ENCODE peak calls at places on chromosomes 2 and 18, in seven cellular contexts. I is dorsolateral prefrontal cortex, R is right atrium auricular region, Z is body of pancreas, T is WTC11, X is fibroblast of pulmonary artery, S is cardiac muscle cell. M is an unnamed sample.

GRCh38 chr2:225165052-225165451 is 122.8 kb upstream of the DOCK10 start:
- DNase-seq in I (no peak), R (no peak), Z (no peak), T (no peak), X (no peak), S (no peak), M (no peak)

GRCh38 chr18:36576339-36576738 is 252.5 kb downstream of the TPGS2 start:
- DNase-seq in I (no peak), R (no peak), Z (no peak), T (no peak), X (no peak), S (no peak), M (no peak)

GRCh38 chr2:229164545-229165249 is 106.4 kb downstream of the PID1 start:
- DNase-seq in I (no peak), R (no peak), Z (no peak), T (no peak), X (peak), S (no peak), M (no peak)

GRCh38 chr2:71787108-71787415 is 333.7 kb downstream of the DYSF start:
- DNase-seq in I (no peak), R (peak), Z (no peak), T (no peak), X (no peak), S (no peak), M (no peak)

GRCh38 chr2:189799531-189799930 is 15.3 kb downstream of the PMS1 start:
- DNase-seq in I (no peak), R (no peak), Z (no peak), T (no peak), X (peak), S (no peak), M (no peak)

GRCh38 chr2:149094217-149095015 is 55.9 kb downstream of the LYPD6B start:
- DNase-seq in I (no peak), R (no peak), Z (no peak), T (no peak), X (peak), S (no peak), M (no peak)

GRCh38 chr2:63662028-63662804 is 73.5 kb downstream of the MDH1 start:
- DNase-seq in I (no peak), R (no peak), Z (no peak), T (no peak), X (peak), S (no peak), M (no peak)

GRCh38 chr2:136929531-136929930 is 164.2 kb downstream of the THSD7B start:
- DNase-seq in I (no peak), R (no peak), Z (no peak), T (no peak), X (no peak), S (no peak), M (no peak)

GRCh38 chr2:171271380-171271779 is 110.7 kb upstream of the TLK1 start:
- DNase-seq in I (no peak), R (no peak), Z (no peak), T (no peak), X (no peak), S (no peak), M (no peak)

GRCh38 chr2:85971369-85971768 is 82.6 kb upstream of the ST3GAL5 start:
- DNase-seq in I (no peak), R (no peak), Z (no peak), T (no peak), X (peak), S (no peak), M (no peak)

GRCh38 chr2:23803965-23804542 is 122.9 kb downstream of the ATAD2B start:
- DNase-seq in I (no peak), R (no peak), Z (peak), T (peak), X (peak), S (peak), M (peak)

GRCh38 chr2:217826505-217826904 is 176.3 kb downstream of the TNS1 start:
- DNase-seq in I (no peak), R (peak), Z (no peak), T (no peak), X (no peak), S (no peak), M (no peak)

GRCh38 chr2:240139011-240139441 is 1.4 kb downstream of the OTOS start:
- DNase-seq in I (no peak), R (no peak), Z (no peak), T (no peak), X (no peak), S (no peak), M (no peak)

GRCh38 chr2:124810132-124810531 is 785.0 kb downstream of the CNTNAP5 start:
- DNase-seq in I (no peak), R (no peak), Z (peak), T (peak), X (peak), S (peak), M (no peak)

GRCh38 chr2:229910832-229911412 is 10.9 kb downstream of the TRIP12 start:
- DNase-seq in I (no peak), R (no peak), Z (peak), T (no peak), X (peak), S (peak), M (no peak)

GRCh38 chr2:233350708-233351107 is 3.6 kb upstream of the DGKD start:
- DNase-seq in I (no peak), R (no peak), Z (peak), T (no peak), X (peak), S (no peak), M (no peak)

GRCh38 chr2:33126552-33126951 is 179.8 kb downstream of the LTBP1 start:
- DNase-seq in I (no peak), R (no peak), Z (no peak), T (no peak), X (no peak), S (no peak), M (no peak)
- TF ChIP-seq CTCF in I (no peak), R (no peak), Z (no peak), T (no peak), X (peak), S (peak), M (no peak)

DNA sequence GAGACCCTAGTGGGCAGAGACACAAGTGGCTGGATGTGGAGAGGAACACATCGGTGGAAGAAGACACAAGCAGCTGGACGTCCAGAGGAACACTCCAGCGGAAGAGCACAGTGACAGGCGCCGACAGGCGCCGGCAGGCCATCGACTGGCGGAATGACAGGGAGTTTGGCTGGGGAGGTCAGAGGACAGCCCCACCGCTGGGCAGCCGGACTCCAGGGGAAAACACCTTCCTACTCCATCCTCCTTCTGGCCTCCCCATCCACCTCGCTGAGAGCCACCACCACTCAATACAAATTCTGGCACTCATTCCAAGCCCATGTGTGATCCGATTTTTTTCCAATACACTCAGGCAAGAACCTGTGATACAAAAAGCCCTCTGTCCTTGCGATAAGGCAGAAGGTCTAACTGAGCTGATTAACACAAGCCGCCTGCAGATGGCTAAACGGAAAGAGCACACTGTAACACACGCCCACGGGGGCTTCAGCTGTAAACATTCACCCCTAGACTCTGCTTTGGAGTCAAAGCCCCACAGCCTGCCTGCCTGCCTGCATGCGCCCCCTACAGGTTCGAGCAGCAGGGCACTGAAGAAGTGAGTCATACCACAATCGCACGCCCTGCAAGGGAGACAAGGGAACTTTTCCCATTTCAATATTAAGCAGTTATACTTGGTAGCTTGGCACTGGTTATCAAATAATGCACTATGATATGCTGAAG is 50.2 kb upstream of the LRP1B start:
- DNase-seq in I (no peak), R (no peak), Z (peak), T (peak), X (peak), S (peak), M (no peak)
- TF ChIP-seq CTCF in I (no peak), R (no peak), Z (no peak), T (peak), X (peak), S (peak), M (no peak)

DNA sequence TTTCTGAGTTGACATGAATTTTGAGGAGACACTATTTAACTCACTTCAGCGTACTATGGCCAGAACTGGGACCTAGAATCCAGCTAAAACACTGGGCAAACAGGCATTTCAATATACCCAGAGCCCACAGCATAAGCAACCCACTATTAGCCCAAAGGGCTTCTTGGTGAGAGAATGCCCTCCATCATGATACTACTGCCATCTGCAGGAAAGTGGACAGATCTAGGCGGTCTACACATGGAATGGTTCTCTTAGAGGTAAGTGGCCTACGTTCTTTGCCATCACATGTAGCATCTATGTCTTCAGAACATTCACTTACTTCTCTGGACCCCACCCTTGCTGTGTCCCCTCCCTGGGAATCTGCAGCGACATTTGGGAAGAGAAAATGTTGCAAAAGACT is 181.3 kb upstream of the LINC00305 start:
- DNase-seq in I (no peak), R (no peak), Z (no peak), T (peak), X (peak), S (peak), M (no peak)
- TF ChIP-seq CTCF in I (no peak), R (no peak), Z (no peak), T (no peak), X (no peak), S (no peak), M (no peak)

GRCh38 chr2:209578394-209579006 is 154.7 kb downstream of the MAP2 start:
- DNase-seq in I (no peak), R (no peak), Z (no peak), T (no peak), X (no peak), S (no peak), M (no peak)

GRCh38 chr2:209579236-209579749 is 155.4 kb downstream of the MAP2 start:
- DNase-seq in I (peak), R (no peak), Z (peak), T (peak), X (peak), S (no peak), M (no peak)

GRCh38 chr2:209574515-209574914 is 150.7 kb downstream of the MAP2 start:
- DNase-seq in I (no peak), R (no peak), Z (no peak), T (no peak), X (no peak), S (no peak), M (no peak)

GRCh38 chr2:209577376-209578357 is 153.8 kb downstream of the MAP2 start:
- DNase-seq in I (no peak), R (no peak), Z (no peak), T (no peak), X (peak), S (peak), M (no peak)
- TF ChIP-seq CTCF in I (peak), R (no peak), Z (peak), T (peak), X (peak), S (peak), M (no peak)

GRCh38 chr2:72933207-72933606 is 15.9 kb downstream of the EMX1 start:
- DNase-seq in I (no peak), R (no peak), Z (no peak), T (peak), X (no peak), S (no peak), M (no peak)

GRCh38 chr2:72935611-72935957 is 18.3 kb downstream of the EMX1 start:
- DNase-seq in I (no peak), R (no peak), Z (no peak), T (no peak), X (no peak), S (no peak), M (no peak)

GRCh38 chr2:72936669-72937355 is 19.5 kb downstream of the EMX1 start:
- DNase-seq in I (no peak), R (no peak), Z (no peak), T (no peak), X (no peak), S (no peak), M (no peak)

GRCh38 chr2:72933646-72934151 is 16.4 kb downstream of the EMX1 start:
- DNase-seq in I (no peak), R (no peak), Z (no peak), T (no peak), X (no peak), S (no peak), M (no peak)

DNA sequence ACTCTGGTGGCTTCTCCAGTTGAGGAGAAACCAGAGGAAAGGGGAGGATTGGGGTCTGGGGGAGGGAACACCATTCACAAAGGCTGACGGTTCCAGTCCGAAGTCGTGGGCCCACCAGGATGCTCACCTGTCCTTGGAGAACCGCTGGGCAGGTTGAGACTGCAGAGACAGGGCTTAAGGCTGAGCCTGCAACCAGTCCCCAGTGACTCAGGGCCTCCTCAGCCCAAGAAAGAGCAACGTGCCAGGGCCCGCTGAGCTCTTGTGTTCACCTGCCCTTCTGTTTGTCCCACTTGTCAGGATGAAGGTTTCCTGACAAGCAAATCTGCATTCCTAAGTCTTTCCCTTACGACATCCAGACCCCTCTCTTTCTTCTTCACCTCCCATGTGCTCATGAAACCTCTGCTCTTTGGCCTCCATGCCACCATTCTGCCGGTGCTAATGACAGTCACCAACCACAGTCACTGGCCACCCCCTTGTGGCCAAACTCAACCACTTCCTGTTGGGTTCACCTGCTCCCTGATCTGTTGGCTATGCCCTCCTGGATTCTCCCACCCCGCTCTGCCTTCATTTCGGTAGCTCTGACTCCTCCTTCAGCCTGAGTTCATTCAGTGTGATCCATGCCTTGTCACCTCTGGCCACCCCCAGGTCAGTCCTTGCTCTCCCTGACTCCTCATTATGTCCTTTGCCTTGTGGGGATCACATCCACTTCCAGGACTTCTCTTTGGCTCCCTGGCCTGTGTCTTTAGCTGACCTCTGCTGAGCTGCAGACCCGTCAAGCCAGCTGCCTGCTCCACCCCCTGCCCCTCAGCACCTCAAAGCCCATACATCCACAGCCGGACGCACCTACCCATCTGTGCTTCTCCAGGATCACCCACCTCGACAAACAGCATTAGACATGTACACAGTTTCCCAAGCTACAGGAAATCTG is 17.6 kb downstream of the EMX1 start:
- DNase-seq in I (no peak), R (no peak), Z (peak), T (peak), X (no peak), S (peak), M (no peak)
- TF ChIP-seq CTCF in I (no peak), R (no peak), Z (peak), T (no peak), X (peak), S (no peak), M (no peak)

GRCh38 chr18:2108581-2108980 is 462.7 kb downstream of the METTL4 start:
- DNase-seq in I (no peak), R (no peak), Z (no peak), T (no peak), X (no peak), S (no peak), M (no peak)

GRCh38 chr18:2103299-2103698 is 468.0 kb downstream of the METTL4 start:
- DNase-seq in I (no peak), R (no peak), Z (no peak), T (no peak), X (no peak), S (no peak), M (no peak)

GRCh38 chr18:2100694-2101213 is 470.6 kb downstream of the METTL4 start:
- DNase-seq in I (no peak), R (no peak), Z (no peak), T (no peak), X (no peak), S (no peak), M (no peak)

GRCh38 chr18:2102022-2102421 is 469.3 kb downstream of the METTL4 start:
- DNase-seq in I (no peak), R (no peak), Z (no peak), T (no peak), X (no peak), S (no peak), M (no peak)

DNA sequence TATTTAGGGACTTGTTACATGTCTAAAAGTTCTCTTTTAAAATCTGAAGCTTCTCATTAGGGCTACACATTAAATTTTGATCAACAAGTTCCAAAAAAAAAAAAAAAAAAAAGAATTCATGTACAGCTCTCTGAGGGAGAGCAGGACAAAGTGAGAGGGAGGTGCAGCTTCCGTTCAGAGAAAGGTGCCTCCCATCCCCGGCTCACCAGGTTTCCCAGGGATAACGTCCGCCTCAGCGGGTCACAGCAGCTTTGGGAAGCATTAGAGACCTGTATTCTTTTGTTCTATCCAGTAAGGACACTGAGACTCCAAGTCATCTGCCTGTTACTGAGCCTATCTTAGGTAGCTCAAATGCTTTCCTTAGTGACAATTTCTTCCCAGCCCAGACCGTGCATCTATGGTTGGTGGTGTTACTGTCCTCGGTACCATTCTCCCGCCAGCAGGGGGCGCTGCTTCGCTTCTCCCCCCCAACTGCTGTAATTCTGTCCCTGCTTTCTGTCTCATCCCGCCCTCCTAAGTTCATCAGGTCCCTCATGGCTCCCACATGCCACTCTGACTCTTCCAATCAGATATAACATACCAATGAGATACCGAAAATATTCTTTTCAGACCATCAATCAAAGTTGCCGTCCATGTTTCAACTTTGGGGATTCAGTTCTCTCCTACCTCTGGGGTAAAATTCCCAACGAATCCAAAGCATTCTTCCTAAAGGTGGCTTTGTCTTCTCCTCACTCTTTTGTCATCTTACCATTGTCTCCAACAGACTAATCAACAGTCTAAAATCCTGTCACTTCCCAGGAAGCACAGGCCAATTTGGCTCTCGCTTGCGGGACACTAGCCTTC is 466.5 kb downstream of the METTL4 start:
- DNase-seq in I (no peak), R (no peak), Z (peak), T (peak), X (peak), S (peak), M (peak)
- TF ChIP-seq CTCF in I (peak), R (peak), Z (peak), T (peak), X (peak), S (peak), M (no peak)

DNA sequence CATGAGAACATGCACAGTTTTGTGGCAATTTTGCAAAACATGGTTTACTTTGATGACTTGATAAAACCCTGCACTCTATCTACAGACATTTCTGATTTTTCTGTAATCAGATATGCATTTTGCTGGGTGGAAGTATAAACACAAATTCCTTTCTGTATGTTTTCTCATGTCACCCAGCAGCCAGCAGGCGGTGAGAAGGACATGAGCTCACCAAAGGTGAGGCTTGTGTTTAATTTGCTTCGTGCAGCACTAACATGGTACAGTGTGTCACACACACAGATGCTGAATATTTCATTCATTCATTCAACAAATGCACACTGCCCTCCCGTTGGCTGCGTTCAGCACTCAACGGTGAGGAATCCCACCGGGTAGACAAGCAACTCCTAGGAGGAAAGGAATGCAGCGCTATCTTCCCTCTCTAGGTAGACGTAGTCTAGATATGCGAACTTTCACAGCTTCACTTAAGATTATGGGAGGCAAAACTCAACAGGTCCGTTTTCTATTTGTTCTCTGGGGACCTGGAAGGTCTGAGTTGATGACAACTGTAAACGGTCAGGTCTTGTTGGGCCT is 85.2 kb downstream of the LONRF2 start:
- DNase-seq in I (no peak), R (no peak), Z (no peak), T (no peak), X (no peak), S (peak), M (no peak)
- TF ChIP-seq CTCF in I (no peak), R (no peak), Z (no peak), T (no peak), X (no peak), S (no peak), M (no peak)

GRCh38 chr18:5556317-5556974 is 12.6 kb upstream of the EPB41L3 start:
- DNase-seq in I (no peak), R (peak), Z (peak), T (no peak), X (peak), S (no peak), M (no peak)
- TF ChIP-seq CTCF in I (no peak), R (no peak), Z (no peak), T (no peak), X (peak), S (peak), M (no peak)

GRCh38 chr18:45316127-45316526 is 299.1 kb upstream of the SLC14A2 start:
- DNase-seq in I (no peak), R (no peak), Z (no peak), T (peak), X (no peak), S (no peak), M (no peak)
- TF ChIP-seq CTCF in I (no peak), R (no peak), Z (no peak), T (no peak), X (no peak), S (no peak), M (no peak)